ENCODE peak calls at places on chromosomes 11 and 22, in six cellular contexts. X, D, N, P, Y and Q are unnamed samples.

GRCh38 chr11:34679681-34680080 is 58.8 kb downstream of the EHF start:
- DNase-seq in X (no peak), D (no peak), N (no peak), P (no peak), Y (peak), Q (no peak)

GRCh38 chr11:65381721-65382035 is 768 bp downstream of the SLC25A45 start:
- DNase-seq in X (no peak), D (no peak), N (no peak), P (no peak), Y (no peak), Q (peak)

GRCh38 chr11:111696556-111696955 is 69.6 kb downstream of the PPP2R1B start:
- DNase-seq in X (no peak), D (no peak), N (no peak), P (no peak), Y (no peak), Q (no peak)

GRCh38 chr11:120293038-120293800 is 31.9 kb upstream of the TLCD5 start:
- DNase-seq in X (no peak), D (no peak), N (no peak), P (no peak), Y (no peak), Q (no peak)

GRCh38 chr11:114183041-114183511 is 113.1 kb upstream of the NNMT start:
- DNase-seq in X (no peak), D (no peak), N (no peak), P (no peak), Y (no peak), Q (no peak)

GRCh38 chr22:35961480-35961902 is 67.1 kb downstream of the RBFOX2 start:
- DNase-seq in X (peak), D (no peak), N (peak), P (peak), Y (peak), Q (no peak)

GRCh38 chr11:46107408-46107718 is 13.9 kb downstream of the PHF21A start:
- DNase-seq in X (no peak), D (no peak), N (no peak), P (no peak), Y (no peak), Q (no peak)

GRCh38 chr11:114257621-114258558 is 38.3 kb upstream of the NNMT start:
- DNase-seq in X (no peak), D (no peak), N (peak), P (no peak), Y (peak), Q (no peak)

GRCh38 chr22:46355369-46355995 is 20.0 kb downstream of the TRMU start:
- DNase-seq in X (peak), D (peak), N (no peak), P (peak), Y (peak), Q (peak)